ENCODE peak calls at places on chromosomes 11 and 22, in nine cellular contexts. U is natural killer cell; S is MCF 10A; K is lower lobe of right lung; X is CD4-positive, alpha-beta T cell; R is neural crest cell; J is AG04450; H is right lobe of liver; A is psoas muscle. B is an unnamed sample.

GRCh38 chr22:30866216-30866615 is 102.4 kb downstream of the MORC2 start:
- DNase-seq in U (no peak), S (no peak), K (no peak), X (no peak), R (no peak), J (no peak), H (no peak), A (no peak), B (no peak)

GRCh38 chr11:128547946-128548654 is 39.3 kb downstream of the ETS1 start:
- DNase-seq in U (no peak), S (no peak), K (no peak), X (no peak), R (no peak), J (no peak), H (no peak), A (no peak), B (no peak)

GRCh38 chr22:36330655-36331305 is 57.0 kb downstream of the MYH9 start:
- DNase-seq in U (peak), S (no peak), K (no peak), X (no peak), R (no peak), J (no peak), H (no peak), A (peak), B (no peak)

GRCh38 chr11:65434057-65434666 is 11.6 kb downstream of the NEAT1 start:
- DNase-seq in U (no peak), S (peak), K (no peak), X (no peak), R (no peak), J (no peak), H (no peak), A (no peak), B (no peak)

GRCh38 chr22:44329179-44329796 is 16.5 kb upstream of the SHISAL1 start:
- DNase-seq in U (no peak), S (no peak), K (no peak), X (no peak), R (no peak), J (no peak), H (no peak), A (no peak), B (no peak)

GRCh38 chr22:17928391-17928790 is 96.0 kb downstream of the MICAL3 start:
- DNase-seq in U (no peak), S (no peak), K (no peak), X (no peak), R (no peak), J (no peak), H (no peak), A (no peak), B (no peak)

GRCh38 chr11:82927264-82927880 is 25.8 kb downstream of the DDIAS start:
- DNase-seq in U (no peak), S (peak), K (no peak), X (no peak), R (no peak), J (peak), H (no peak), A (no peak), B (no peak)

GRCh38 chr11:48124880-48125279 is 91.7 kb upstream of the OR4B1 start:
- DNase-seq in U (no peak), S (no peak), K (no peak), X (no peak), R (no peak), J (no peak), H (peak), A (no peak), B (no peak)

GRCh38 chr22:36149464-36149863 is 11.1 kb downstream of the APOL3 start:
- DNase-seq in U (no peak), S (peak), K (no peak), X (no peak), R (no peak), J (no peak), H (no peak), A (no peak), B (no peak)

GRCh38 chr11:118820412-118821357 is 29.7 kb upstream of the DDX6 start:
- DNase-seq in U (no peak), S (peak), K (peak), X (no peak), R (no peak), J (no peak), H (peak), A (peak), B (peak)

GRCh38 chr11:109051200-109051599 is 370.8 kb upstream of the C11orf87 start:
- DNase-seq in U (no peak), S (no peak), K (no peak), X (no peak), R (no peak), J (no peak), H (no peak), A (no peak), B (no peak)

GRCh38 chr11:106101797-106102196 is 24.3 kb downstream of the AASDHPPT start:
- DNase-seq in U (no peak), S (peak), K (no peak), X (no peak), R (no peak), J (no peak), H (no peak), A (no peak), B (no peak)

GRCh38 chr11:33533668-33534067 is 167.0 kb downstream of the C11orf91 start:
- DNase-seq in U (no peak), S (no peak), K (no peak), X (no peak), R (no peak), J (no peak), H (no peak), A (no peak), B (no peak)

GRCh38 chr22:20114506-20115475 is 1.1 kb upstream of the RANBP1 start:
- DNase-seq in U (no peak), S (no peak), K (peak), X (no peak), R (no peak), J (no peak), H (no peak), A (peak), B (no peak)

GRCh38 chr22:32200752-32201151 is 4.1 kb downstream of the RFPL2 start:
- DNase-seq in U (no peak), S (no peak), K (no peak), X (no peak), R (no peak), J (no peak), H (no peak), A (no peak), B (no peak)

GRCh38 chr11:103806130-103806900 is 230.1 kb upstream of the DDI1 start:
- DNase-seq in U (no peak), S (peak), K (no peak), X (no peak), R (no peak), J (peak), H (no peak), A (no peak), B (no peak)

GRCh38 chr22:26367402-26368245 is 61.4 kb upstream of the ASPHD2 start:
- DNase-seq in U (peak), S (peak), K (no peak), X (peak), R (peak), J (no peak), H (no peak), A (no peak), B (peak)

GRCh38 chr11:125364085-125364822 is 131.8 kb downstream of the FEZ1 start:
- DNase-seq in U (no peak), S (no peak), K (no peak), X (no peak), R (no peak), J (no peak), H (no peak), A (no peak), B (no peak)

GRCh38 chr22:26489447-26490036 is 5.9 kb downstream of the SRRD start:
- DNase-seq in U (no peak), S (no peak), K (no peak), X (no peak), R (peak), J (no peak), H (no peak), A (no peak), B (no peak)

DNA sequence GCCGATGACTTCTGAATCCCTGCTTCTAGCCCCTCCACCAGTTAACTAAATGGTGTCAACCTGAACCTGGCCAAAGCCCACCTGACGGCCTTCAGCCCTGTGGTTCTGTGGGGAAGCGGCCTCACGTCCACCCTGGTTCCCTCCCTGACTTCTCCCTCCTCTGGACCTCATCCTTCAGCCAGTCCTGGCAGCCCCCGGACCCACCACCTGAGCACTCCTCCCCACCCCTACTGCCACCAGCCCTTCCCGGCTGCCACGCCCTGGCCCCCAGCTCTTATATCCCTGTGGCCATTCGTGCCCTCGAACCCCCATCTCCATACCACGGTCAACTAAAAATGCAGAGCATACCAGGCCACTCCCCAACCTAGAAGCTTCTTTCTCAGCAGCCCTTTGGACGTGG is 4.2 kb upstream of the MDK start:
- DNase-seq in U (no peak), S (no peak), K (no peak), X (no peak), R (no peak), J (no peak), H (no peak), A (no peak), B (no peak)
- TF ChIP-seq CTCF in U (no peak), S (no peak), K (no peak), X (no peak), R (no peak), J (no peak), H (no peak), A (no peak), B (no peak)

DNA sequence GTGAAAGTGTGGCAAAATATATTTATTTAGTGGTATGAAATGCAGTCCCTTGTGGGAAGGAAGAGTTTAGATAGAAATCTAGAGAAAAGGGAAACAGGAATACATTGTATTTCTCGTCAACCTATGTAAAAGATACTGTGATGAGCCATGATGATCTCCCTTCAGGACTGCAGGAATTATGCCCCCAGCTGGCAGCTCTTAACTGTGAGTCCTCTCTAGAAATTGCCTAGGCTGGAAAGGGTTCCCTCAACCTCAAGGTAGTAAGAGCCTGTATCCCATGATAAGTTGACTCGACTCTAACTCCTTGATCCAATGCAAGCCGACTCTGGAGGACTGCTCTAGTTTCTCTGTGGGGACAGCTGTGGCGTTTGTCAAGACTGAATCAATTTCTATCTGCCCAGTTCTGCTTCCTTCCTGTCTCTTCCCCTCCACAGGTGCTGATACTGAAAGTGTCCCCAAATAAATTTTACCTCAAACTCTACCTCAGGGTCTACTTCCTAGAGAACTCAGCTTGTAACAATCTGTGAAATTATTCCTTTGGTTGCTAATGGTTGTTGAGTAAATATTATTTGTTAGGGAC is 897.3 kb downstream of the METTL15 start:
- DNase-seq in U (no peak), S (no peak), K (no peak), X (no peak), R (no peak), J (no peak), H (no peak), A (no peak), B (no peak)
- TF ChIP-seq CTCF in U (no peak), S (no peak), K (no peak), X (no peak), R (no peak), J (no peak), H (no peak), A (no peak), B (no peak)

DNA sequence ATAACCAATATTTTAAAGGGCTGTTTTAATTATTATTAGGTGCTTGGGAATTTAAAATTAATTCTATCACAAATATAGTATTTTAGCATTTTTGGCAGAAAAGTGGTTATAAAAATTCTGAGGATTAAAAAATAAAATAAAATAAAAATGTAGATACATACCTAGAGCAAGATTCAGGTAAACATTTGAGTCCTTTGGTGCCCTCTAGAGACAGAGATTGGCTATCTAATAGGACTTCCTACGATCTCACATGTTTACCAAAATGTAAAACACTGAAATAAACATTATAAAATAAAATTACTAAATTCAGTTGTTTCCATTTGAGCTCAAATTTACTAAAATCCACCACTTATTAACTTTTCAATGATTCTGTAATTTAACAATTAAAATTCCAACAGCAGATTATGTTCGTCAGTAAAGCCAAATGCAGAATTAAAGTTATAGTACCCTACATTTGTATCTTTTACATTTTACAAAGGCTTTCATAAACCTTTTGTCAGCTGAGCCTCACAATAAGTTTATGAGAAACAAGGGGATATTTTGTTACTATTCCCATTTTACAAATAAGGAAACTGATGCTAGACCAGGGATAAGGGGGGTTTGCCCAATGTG is 27.7 kb downstream of the SLC36A4 start:
- DNase-seq in U (no peak), S (peak), K (no peak), X (no peak), R (no peak), J (peak), H (no peak), A (no peak), B (no peak)
- TF ChIP-seq CTCF in U (no peak), S (peak), K (no peak), X (peak), R (peak), J (peak), H (peak), A (peak), B (no peak)

GRCh38 chr11:131201674-131202073 is 168.7 kb upstream of the NTM start:
- DNase-seq in U (no peak), S (no peak), K (no peak), X (no peak), R (no peak), J (no peak), H (no peak), A (no peak), B (no peak)
- TF ChIP-seq CTCF in U (no peak), S (no peak), K (no peak), X (no peak), R (no peak), J (no peak), H (no peak), A (no peak), B (no peak)

GRCh38 chr11:69089258-69089657 is 40.5 kb downstream of the TPCN2 start:
- DNase-seq in U (no peak), S (peak), K (no peak), X (no peak), R (no peak), J (no peak), H (no peak), A (peak), B (no peak)

GRCh38 chr11:69087811-69088210 is 39.1 kb downstream of the TPCN2 start:
- DNase-seq in U (no peak), S (no peak), K (no peak), X (no peak), R (no peak), J (no peak), H (no peak), A (no peak), B (no peak)

GRCh38 chr11:69086152-69086551 is 37.4 kb downstream of the TPCN2 start:
- DNase-seq in U (no peak), S (no peak), K (no peak), X (no peak), R (no peak), J (no peak), H (no peak), A (peak), B (no peak)

GRCh38 chr11:69086741-69087524 is 38.2 kb downstream of the TPCN2 start:
- DNase-seq in U (no peak), S (no peak), K (no peak), X (no peak), R (no peak), J (no peak), H (no peak), A (peak), B (no peak)

GRCh38 chr11:69088676-69089146 is 40.0 kb downstream of the TPCN2 start:
- DNase-seq in U (peak), S (peak), K (no peak), X (peak), R (peak), J (peak), H (peak), A (peak), B (peak)
- TF ChIP-seq CTCF in U (peak), S (peak), K (peak), X (peak), R (peak), J (peak), H (peak), A (peak), B (no peak)

GRCh38 chr11:62373464-62374110 is 36.3 kb downstream of the ASRGL1 start:
- DNase-seq in U (no peak), S (no peak), K (no peak), X (no peak), R (no peak), J (no peak), H (no peak), A (no peak), B (no peak)
- TF ChIP-seq CTCF in U (no peak), S (no peak), K (no peak), X (no peak), R (no peak), J (no peak), H (no peak), A (no peak), B (no peak)

GRCh38 chr11:43810929-43811596 is 69.6 kb upstream of the ALKBH3 start:
- DNase-seq in U (no peak), S (no peak), K (no peak), X (no peak), R (no peak), J (no peak), H (no peak), A (no peak), B (no peak)
- TF ChIP-seq CTCF in U (no peak), S (no peak), K (no peak), X (no peak), R (peak), J (peak), H (no peak), A (peak), B (no peak)

GRCh38 chr22:24184057-24184798 is 2.9 kb downstream of the SUSD2 start:
- DNase-seq in U (no peak), S (no peak), K (peak), X (no peak), R (no peak), J (no peak), H (no peak), A (peak), B (no peak)
- TF ChIP-seq CTCF in U (no peak), S (no peak), K (no peak), X (no peak), R (no peak), J (no peak), H (no peak), A (no peak), B (no peak)

DNA sequence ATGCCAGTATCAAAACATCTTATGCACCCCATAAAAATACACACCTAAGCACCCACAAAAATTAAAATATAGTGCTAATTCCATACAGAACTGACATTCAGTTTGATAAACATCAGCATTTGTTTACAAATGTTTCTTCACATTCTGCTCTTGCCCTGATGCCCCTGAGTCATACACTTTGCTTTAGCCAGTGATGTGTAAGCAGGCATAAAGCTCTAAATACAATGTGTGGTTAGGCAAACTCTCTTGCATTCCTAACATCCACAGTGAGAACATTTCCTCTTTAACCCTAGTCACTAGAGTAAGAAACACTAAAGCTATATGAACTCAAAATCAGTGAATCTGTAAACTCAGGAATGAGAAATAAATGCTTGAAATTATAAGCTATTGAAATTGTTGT is 1060.7 kb downstream of the FAM181B start:
- DNase-seq in U (no peak), S (no peak), K (no peak), X (no peak), R (no peak), J (peak), H (no peak), A (no peak), B (no peak)
- TF ChIP-seq CTCF in U (no peak), S (no peak), K (no peak), X (no peak), R (no peak), J (no peak), H (no peak), A (no peak), B (no peak)

GRCh38 chr11:112355726-112356125 is 95.1 kb upstream of the PLET1 start:
- DNase-seq in U (no peak), S (peak), K (peak), X (no peak), R (peak), J (no peak), H (no peak), A (no peak), B (no peak)
- TF ChIP-seq CTCF in U (no peak), S (no peak), K (peak), X (no peak), R (peak), J (peak), H (no peak), A (no peak), B (no peak)